ENCODE peak calls at places on chromosomes 3 and 15, in seven cellular contexts. F is adrenal gland, G is suprapubic skin, Y is heart left ventricle, A is endothelial cell of umbilical vein, H is ovary, X is A549. W is an unnamed sample.

GRCh38 chr3:187955076-187955952 is 198.6 kb upstream of the LPP start:
- DNase-seq in F (peak), G (no peak), Y (no peak), A (peak), H (peak), X (peak), W (no peak)

GRCh38 chr3:149571381-149571780 is 86.4 kb downstream of the WWTR1 start:
- DNase-seq in F (no peak), G (no peak), Y (no peak), A (no peak), H (no peak), X (no peak), W (no peak)

GRCh38 chr3:43768594-43768993 is 77.9 kb downstream of the ABHD5 start:
- DNase-seq in F (peak), G (peak), Y (peak), A (peak), H (peak), X (no peak), W (no peak)

GRCh38 chr3:43893721-43894120 is 203.0 kb downstream of the ABHD5 start:
- DNase-seq in F (no peak), G (no peak), Y (no peak), A (no peak), H (no peak), X (peak), W (peak)

GRCh38 chr3:127342735-127343134 is 54.9 kb upstream of the PRR20G start:
- DNase-seq in F (no peak), G (no peak), Y (no peak), A (no peak), H (no peak), X (no peak), W (no peak)

GRCh38 chr3:108589998-108590323 is 439 bp downstream of the DZIP3 start:
- DNase-seq in F (no peak), G (no peak), Y (no peak), A (no peak), H (no peak), X (no peak), W (no peak)

GRCh38 chr3:120173056-120173675 is 78.9 kb upstream of the GSK3B start:
- DNase-seq in F (no peak), G (no peak), Y (no peak), A (no peak), H (no peak), X (no peak), W (no peak)

GRCh38 chr15:95853350-95853749 is 477.1 kb upstream of the NR2F2 start:
- DNase-seq in F (no peak), G (no peak), Y (no peak), A (peak), H (no peak), X (no peak), W (no peak)

GRCh38 chr3:157388976-157389375 is 47.7 kb upstream of the PTX3 start:
- DNase-seq in F (no peak), G (no peak), Y (no peak), A (peak), H (no peak), X (no peak), W (no peak)

GRCh38 chr3:134353831-134354611 is 20.2 kb downstream of the AMOTL2 start:
- DNase-seq in F (no peak), G (no peak), Y (no peak), A (no peak), H (no peak), X (no peak), W (no peak)

GRCh38 chr3:49724586-49724985 is 835 bp upstream of the GMPPB start:
- DNase-seq in F (peak), G (peak), Y (peak), A (no peak), H (peak), X (no peak), W (no peak)

GRCh38 chr3:27756877-27757276 is 34.8 kb upstream of the EOMES start:
- DNase-seq in F (no peak), G (no peak), Y (no peak), A (no peak), H (no peak), X (no peak), W (no peak)

GRCh38 chr3:50351318-50351687 is 641 bp downstream of the CYB561D2 start:
- DNase-seq in F (no peak), G (no peak), Y (no peak), A (no peak), H (no peak), X (no peak), W (no peak)

GRCh38 chr15:92506506-92506905 is 112.8 kb downstream of the ST8SIA2 start:
- DNase-seq in F (no peak), G (no peak), Y (no peak), A (no peak), H (no peak), X (no peak), W (no peak)

GRCh38 chr3:138861755-138862333 is 27.1 kb upstream of the PIK3CB start:
- DNase-seq in F (no peak), G (no peak), Y (no peak), A (peak), H (no peak), X (peak), W (no peak)

GRCh38 chr3:14125193-14126016 is 553 bp downstream of the TMEM43 start:
- DNase-seq in F (peak), G (peak), Y (peak), A (peak), H (peak), X (peak), W (peak)

GRCh38 chr3:72985576-72985975 is 11.0 kb upstream of the PPP4R2 start:
- DNase-seq in F (no peak), G (no peak), Y (no peak), A (no peak), H (no peak), X (no peak), W (no peak)

GRCh38 chr3:127005864-127006500 is 23.1 kb downstream of the PLXNA1 start:
- DNase-seq in F (no peak), G (no peak), Y (no peak), A (no peak), H (no peak), X (no peak), W (no peak)

GRCh38 chr15:28861031-28861534 is 12.6 kb upstream of the GOLGA6L7 start:
- DNase-seq in F (no peak), G (no peak), Y (peak), A (no peak), H (no peak), X (no peak), W (no peak)

GRCh38 chr3:155032918-155033317 is 47.2 kb upstream of the MME start:
- DNase-seq in F (no peak), G (no peak), Y (no peak), A (peak), H (no peak), X (no peak), W (no peak)

GRCh38 chr3:113626513-113627371 is 69.7 kb downstream of the USF3 start:
- DNase-seq in F (peak), G (no peak), Y (peak), A (peak), H (peak), X (peak), W (peak)

GRCh38 chr3:188947401-188947982 is 224.3 kb upstream of the TPRG1 start:
- DNase-seq in F (peak), G (peak), Y (peak), A (peak), H (peak), X (peak), W (peak)

DNA sequence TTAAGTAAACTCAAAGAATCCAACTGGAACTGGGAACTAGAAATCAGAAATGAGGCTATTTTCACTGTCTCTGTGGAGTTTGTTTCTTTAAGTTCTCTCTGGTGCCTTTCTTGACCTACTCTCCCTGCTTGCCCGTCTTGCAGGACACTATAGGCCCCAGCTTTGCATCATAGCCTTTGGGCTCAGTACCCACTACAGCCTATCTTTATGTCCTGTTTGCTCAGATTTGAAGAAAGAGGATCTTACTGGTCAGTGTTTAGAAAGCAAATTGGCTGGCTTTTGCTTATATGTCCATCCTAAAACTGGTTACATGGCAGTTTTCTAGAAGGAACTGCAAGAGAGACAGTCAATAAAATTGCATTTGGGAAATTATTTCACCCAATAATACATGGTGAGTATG is 231.8 kb upstream of the TBL1XR1 start:
- DNase-seq in F (no peak), G (no peak), Y (no peak), A (no peak), H (no peak), X (no peak), W (no peak)
- TF ChIP-seq POLR2A in F (no peak), G (no peak), Y (no peak), A (no peak), H (no peak), X (no peak), W (no peak)

DNA sequence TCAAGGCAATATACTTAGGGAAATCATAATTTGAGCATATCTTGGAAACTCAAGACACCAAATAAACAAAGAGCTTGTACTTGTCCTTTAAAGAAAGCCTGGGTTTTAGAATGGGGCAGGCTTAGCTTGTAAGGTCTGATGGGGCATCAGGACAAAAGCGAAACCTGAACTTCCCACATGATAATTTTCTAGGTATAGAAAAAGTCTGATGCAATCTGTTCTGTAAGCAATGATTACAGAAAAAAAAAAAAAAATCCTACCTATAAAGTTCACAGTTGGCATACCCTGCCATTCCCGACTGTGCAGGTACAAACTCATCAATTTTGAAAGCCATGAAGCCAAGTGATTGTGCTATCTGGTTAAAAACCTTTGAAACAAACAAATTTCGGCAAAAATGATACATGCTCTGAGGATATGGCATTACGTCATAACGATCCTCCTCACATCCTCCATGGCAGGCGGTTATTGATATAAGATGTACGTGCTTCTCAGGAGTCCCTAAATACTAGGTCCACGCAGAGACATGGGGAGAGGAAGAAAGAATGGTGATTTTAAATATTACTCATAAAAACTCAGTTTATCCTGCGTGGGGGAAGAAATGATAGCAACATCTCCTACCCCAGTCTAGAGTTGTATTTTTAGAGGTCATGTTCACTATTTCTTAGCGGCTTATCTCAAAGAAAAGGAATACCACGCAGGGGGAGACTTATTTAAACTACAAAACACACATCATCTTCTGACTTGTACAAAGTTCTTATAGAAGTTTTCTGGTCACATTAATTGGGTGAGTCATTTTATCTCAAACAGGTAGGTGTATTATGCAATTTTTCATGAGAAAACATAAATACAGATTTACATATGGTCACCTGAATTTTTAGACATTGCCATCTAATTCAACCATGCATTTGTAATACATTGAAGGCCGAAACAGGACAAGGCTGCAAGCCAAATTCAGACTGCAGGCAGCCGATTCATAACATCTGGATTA is 27.0 kb downstream of the MB21D2 start:
- DNase-seq in F (no peak), G (no peak), Y (no peak), A (no peak), H (no peak), X (no peak), W (no peak)
- TF ChIP-seq POLR2A in F (no peak), G (no peak), Y (no peak), A (no peak), H (no peak), X (no peak), W (no peak)

DNA sequence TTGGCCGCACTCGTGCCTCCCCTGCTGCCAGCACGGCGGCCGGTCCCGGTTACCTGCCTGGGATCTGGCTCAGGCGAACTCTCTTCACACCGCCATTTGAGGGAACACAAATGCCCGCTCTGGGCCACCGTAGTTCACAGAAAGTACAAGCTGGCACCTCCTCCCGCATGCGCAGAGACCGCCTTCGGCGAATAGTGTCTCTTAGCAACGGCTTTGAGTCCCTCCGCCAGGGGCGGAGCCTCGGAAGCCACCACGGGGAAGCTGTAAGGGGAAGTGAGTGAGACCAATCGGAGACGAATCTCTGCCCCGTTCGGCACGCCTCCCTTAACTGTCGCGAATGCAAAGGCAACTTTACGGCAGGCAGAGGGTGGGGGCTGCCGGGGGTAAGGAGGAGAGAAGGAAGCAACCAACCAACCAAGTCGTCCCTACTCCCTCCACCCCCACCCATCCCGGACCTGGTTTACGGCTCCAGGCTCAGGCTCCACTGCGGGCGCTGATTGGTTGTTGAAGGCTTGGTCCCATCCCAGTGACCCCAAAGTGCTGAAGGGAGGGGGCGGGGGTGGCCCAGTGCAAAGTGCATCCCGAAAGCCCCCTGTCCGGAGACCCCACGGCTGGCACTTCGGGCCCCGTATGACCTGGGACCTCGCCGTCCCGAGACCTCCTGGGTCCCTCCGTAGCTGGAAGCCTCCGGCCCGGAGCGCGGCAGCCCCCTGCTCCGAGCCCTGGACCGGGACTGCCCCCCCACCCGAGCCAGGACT is at the start of the genes ASB7 and LINS1:
- DNase-seq in F (peak), G (peak), Y (peak), A (peak), H (peak), X (peak), W (peak)
- TF ChIP-seq POLR2A in F (peak), G (no peak), Y (peak), A (no peak), H (no peak), X (peak), W (peak)

GRCh38 chr3:184249412-184250166 is at the start of gene EEF1AKMT4:
- DNase-seq in F (peak), G (peak), Y (peak), A (peak), H (peak), X (peak), W (peak)

GRCh38 chr3:184250167-184250828 is 826 bp downstream of the EEF1AKMT4 start:
- DNase-seq in F (peak), G (peak), Y (peak), A (peak), H (peak), X (peak), W (peak)

DNA sequence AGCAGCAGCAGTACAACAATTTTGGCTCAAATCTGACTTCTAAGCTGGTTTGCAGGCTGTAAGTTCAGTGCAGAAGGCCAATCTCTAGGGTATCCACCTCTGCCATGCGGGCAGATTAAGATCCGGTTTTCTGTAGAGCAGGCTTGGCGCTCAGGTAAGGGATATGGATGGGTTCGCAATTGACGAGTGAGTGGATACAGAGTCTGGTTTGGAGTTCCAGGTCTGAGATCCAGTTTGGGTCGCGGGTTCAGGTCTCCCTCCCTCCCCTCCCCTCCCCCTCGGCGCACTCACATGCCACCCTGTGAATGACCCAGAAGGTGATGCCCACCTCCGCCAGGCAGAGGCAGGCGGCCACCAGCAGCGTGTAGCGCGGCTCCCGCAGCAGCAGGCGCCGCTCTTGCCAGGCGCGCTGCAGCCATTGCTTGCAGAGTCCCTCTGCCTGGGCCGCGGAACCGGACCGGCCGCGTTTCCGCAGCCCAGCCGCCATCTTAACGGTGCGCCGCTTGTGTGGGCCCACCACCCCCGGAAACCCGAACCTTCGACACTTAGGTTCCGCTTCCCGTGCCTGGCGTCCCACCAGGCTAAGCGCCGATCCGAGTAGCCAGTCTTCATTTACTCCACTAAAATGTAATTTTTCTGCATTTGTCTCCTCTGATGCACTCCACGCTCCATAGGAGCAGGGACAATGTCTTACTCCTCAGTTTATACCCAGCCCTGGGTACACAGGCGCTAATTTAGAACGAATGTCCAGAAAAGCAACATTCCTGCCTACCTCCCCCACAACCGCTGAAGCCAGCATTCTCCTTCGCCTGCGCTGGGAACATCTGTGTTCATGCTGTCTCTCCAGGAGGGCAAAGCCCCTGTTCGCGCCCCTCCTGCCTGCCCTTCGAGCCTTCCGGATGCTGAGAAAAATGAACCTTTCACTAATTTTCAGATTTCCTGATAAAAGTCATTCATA is at the start of gene ALG3:
- DNase-seq in F (peak), G (peak), Y (peak), A (peak), H (peak), X (peak), W (peak)
- TF ChIP-seq POLR2A in F (peak), G (no peak), Y (peak), A (peak), H (peak), X (peak), W (peak)